ENCODE peak calls at places on chromosome 11, in seven cellular contexts. U is OCI-LY7, B is IMR-90, I is heart left ventricle, E is neural progenitor cell, D is adrenal gland, J is bronchial epithelial cell. L is an unnamed sample.

GRCh38 chr11:96620464-96621044 is 230.7 kb downstream of the JRKL start:
- DNase-seq in U (no peak), B (no peak), I (no peak), E (no peak), D (no peak), J (peak), L (peak)

GRCh38 chr11:64638017-64638664 is 47.1 kb downstream of the SLC22A12 start:
- DNase-seq in U (no peak), B (no peak), I (no peak), E (peak), D (no peak), J (no peak), L (no peak)

GRCh38 chr11:35040221-35040942 is 98.6 kb upstream of the CD44 start:
- DNase-seq in U (no peak), B (peak), I (no peak), E (no peak), D (no peak), J (peak), L (peak)

GRCh38 chr11:76577199-76577920 is 93.2 kb downstream of the LRRC32 start:
- DNase-seq in U (no peak), B (peak), I (peak), E (no peak), D (peak), J (peak), L (peak)

GRCh38 chr11:911890-912219 is 1.2 kb upstream of the CHID1 start:
- DNase-seq in U (no peak), B (no peak), I (no peak), E (no peak), D (no peak), J (no peak), L (no peak)

GRCh38 chr11:36376315-36376887 is 80.3 kb downstream of the PRR5L start:
- DNase-seq in U (no peak), B (peak), I (peak), E (peak), D (peak), J (no peak), L (peak)

GRCh38 chr11:24779791-24780190 is 282.9 kb downstream of the LUZP2 start:
- DNase-seq in U (no peak), B (no peak), I (no peak), E (peak), D (no peak), J (peak), L (peak)

GRCh38 chr11:1564535-1565172 is 7.4 kb downstream of the DUSP8 start:
- DNase-seq in U (peak), B (peak), I (peak), E (peak), D (peak), J (peak), L (peak)

GRCh38 chr11:66045177-66045639 is 3.8 kb downstream of the GAL3ST3 start:
- DNase-seq in U (peak), B (peak), I (peak), E (peak), D (peak), J (peak), L (peak)
- TF ChIP-seq CTCF in U (peak), B (peak), I (peak), E (peak), D (peak), J (peak), L (peak)

GRCh38 chr11:128687321-128687720 is 6.6 kb upstream of the FLI1 start:
- DNase-seq in U (no peak), B (no peak), I (peak), E (peak), D (no peak), J (peak), L (peak)

GRCh38 chr11:128686745-128687177 is 7.1 kb upstream of the FLI1 start:
- DNase-seq in U (no peak), B (peak), I (peak), E (peak), D (no peak), J (peak), L (peak)

GRCh38 chr11:128685383-128686044 is 8.4 kb upstream of the FLI1 start:
- DNase-seq in U (no peak), B (no peak), I (no peak), E (no peak), D (no peak), J (no peak), L (no peak)

GRCh38 chr11:128686045-128686741 is 7.7 kb upstream of the FLI1 start:
- DNase-seq in U (no peak), B (no peak), I (no peak), E (peak), D (no peak), J (no peak), L (no peak)

GRCh38 chr11:128684582-128685382 is 9.1 kb upstream of the FLI1 start:
- DNase-seq in U (no peak), B (no peak), I (no peak), E (peak), D (no peak), J (no peak), L (no peak)
- H3K4me3 ChIP-seq in U (no peak), B (peak), I (no peak), E (no peak), D (no peak), J (no peak), L (no peak)

GRCh38 chr11:11400635-11401232 is 47.7 kb upstream of the CSNK2A3 start:
- DNase-seq in U (peak), B (no peak), I (no peak), E (peak), D (no peak), J (no peak), L (no peak)
- TF ChIP-seq CTCF in U (peak), B (peak), I (peak), E (peak), D (peak), J (peak), L (no peak)

GRCh38 chr11:32433249-32434115 is 1.9 kb downstream of the WT1 start:
- DNase-seq in U (no peak), B (no peak), I (no peak), E (peak), D (no peak), J (no peak), L (no peak)
- H3K4me3 ChIP-seq in U (no peak), B (peak), I (peak), E (no peak), D (no peak), J (no peak), L (no peak)

GRCh38 chr11:120599816-120600420 is 88.4 kb downstream of the GRIK4 start:
- DNase-seq in U (no peak), B (no peak), I (no peak), E (no peak), D (no peak), J (no peak), L (no peak)

GRCh38 chr11:120594746-120595145 is 83.2 kb downstream of the GRIK4 start:
- DNase-seq in U (no peak), B (no peak), I (no peak), E (no peak), D (no peak), J (no peak), L (no peak)

GRCh38 chr11:120597250-120597649 is 85.7 kb downstream of the GRIK4 start:
- DNase-seq in U (no peak), B (no peak), I (no peak), E (no peak), D (no peak), J (no peak), L (no peak)

GRCh38 chr11:120601566-120601965 is 90.0 kb downstream of the GRIK4 start:
- DNase-seq in U (no peak), B (peak), I (no peak), E (no peak), D (peak), J (peak), L (no peak)

GRCh38 chr11:120598517-120599209 is 87.1 kb downstream of the GRIK4 start:
- DNase-seq in U (no peak), B (no peak), I (no peak), E (no peak), D (no peak), J (no peak), L (no peak)
- TF ChIP-seq CTCF in U (no peak), B (no peak), I (no peak), E (no peak), D (no peak), J (no peak), L (no peak)

GRCh38 chr11:118045191-118045590 is 31.7 kb upstream of the TMPRSS4 start:
- DNase-seq in U (no peak), B (no peak), I (no peak), E (no peak), D (no peak), J (peak), L (peak)
- H3K4me3 ChIP-seq in U (no peak), B (no peak), I (no peak), E (no peak), D (no peak), J (no peak), L (no peak)

L was measured in epithelial cell of esophagus.